ENCODE peak calls at places on chromosomes 2 and 18, in five cellular contexts. U, N, O, W and B are unnamed samples.

GRCh38 chr2:84939426-84940087 is 31.4 kb upstream of the KCMF1 start:
- DNase-seq in U (peak), N (peak), O (peak), W (no peak), B (peak)

GRCh38 chr2:176146645-176147044 is 4.7 kb upstream of the HOXD4 start:
- DNase-seq in U (no peak), N (no peak), O (no peak), W (no peak), B (no peak)

GRCh38 chr18:21309248-21309647 is 67.2 kb downstream of the GREB1L start:
- DNase-seq in U (no peak), N (no peak), O (no peak), W (no peak), B (no peak)

GRCh38 chr2:42854207-42854818 is 61.9 kb upstream of the HAAO start:
- DNase-seq in U (no peak), N (no peak), O (no peak), W (no peak), B (no peak)

GRCh38 chr2:239006886-239007285 is 159.0 kb downstream of the TWIST2 start:
- DNase-seq in U (no peak), N (no peak), O (no peak), W (no peak), B (no peak)

GRCh38 chr2:170812716-170813585 is 3.7 kb upstream of the GAD1 start:
- DNase-seq in U (no peak), N (no peak), O (no peak), W (no peak), B (peak)

GRCh38 chr2:23418490-23418911 is 33.5 kb downstream of the KLHL29 start:
- DNase-seq in U (no peak), N (no peak), O (no peak), W (no peak), B (no peak)

GRCh38 chr18:25661836-25662235 is 309.9 kb upstream of the ZNF521 start:
- DNase-seq in U (no peak), N (no peak), O (no peak), W (no peak), B (no peak)

GRCh38 chr18:51107594-51108305 is 77.7 kb downstream of the SMAD4 start:
- DNase-seq in U (no peak), N (no peak), O (no peak), W (no peak), B (no peak)

GRCh38 chr2:42618972-42619371 is 50.5 kb downstream of the MTA3 start:
- DNase-seq in U (no peak), N (no peak), O (no peak), W (no peak), B (no peak)

GRCh38 chr18:6960656-6961055 is 156.9 kb downstream of the LAMA1 start:
- DNase-seq in U (no peak), N (no peak), O (no peak), W (no peak), B (no peak)

GRCh38 chr2:69791045-69791444 is 38.4 kb upstream of the GMCL1 start:
- DNase-seq in U (no peak), N (no peak), O (no peak), W (no peak), B (no peak)

GRCh38 chr2:71667256-71668182 is 214.2 kb downstream of the DYSF start:
- DNase-seq in U (no peak), N (no peak), O (no peak), W (no peak), B (no peak)

GRCh38 chr2:129768485-129769258 is 210.8 kb upstream of the RAB6C start:
- DNase-seq in U (no peak), N (no peak), O (no peak), W (no peak), B (no peak)

GRCh38 chr2:43007901-43008300 is 215.5 kb upstream of the HAAO start:
- DNase-seq in U (no peak), N (no peak), O (no peak), W (no peak), B (no peak)

GRCh38 chr2:199303814-199304213 is 153.9 kb downstream of the SATB2 start:
- DNase-seq in U (no peak), N (no peak), O (no peak), W (no peak), B (no peak)

GRCh38 chr2:226733189-226733858 is 66.3 kb downstream of the IRS1 start:
- DNase-seq in U (no peak), N (no peak), O (no peak), W (no peak), B (no peak)

GRCh38 chr2:190578158-190579057 is 43.9 kb upstream of the NEMP2 start:
- DNase-seq in U (no peak), N (no peak), O (no peak), W (no peak), B (no peak)

GRCh38 chr18:72444756-72445155 is 99.4 kb downstream of the CBLN2 start:
- DNase-seq in U (no peak), N (no peak), O (no peak), W (no peak), B (no peak)

GRCh38 chr2:107428781-107429180 is 397.9 kb upstream of the RGPD4 start:
- DNase-seq in U (no peak), N (no peak), O (no peak), W (no peak), B (no peak)

GRCh38 chr2:36785179-36785795 is 88.8 kb downstream of the VIT start:
- DNase-seq in U (peak), N (peak), O (peak), W (peak), B (peak)

GRCh38 chr2:72361516-72361915 is 213.9 kb upstream of the CYP26B1 start:
- DNase-seq in U (no peak), N (no peak), O (no peak), W (no peak), B (no peak)

GRCh38 chr2:175251425-175252041 is 70.0 kb upstream of the ATP5MC3 start:
- DNase-seq in U (no peak), N (no peak), O (no peak), W (no peak), B (no peak)

GRCh38 chr2:62055724-62056336 is 140.1 kb upstream of the B3GNT2 start:
- DNase-seq in U (no peak), N (no peak), O (no peak), W (no peak), B (no peak)

GRCh38 chr18:62690416-62690815 is 24.9 kb upstream of the PHLPP1 start:
- DNase-seq in U (no peak), N (no peak), O (no peak), W (peak), B (no peak)

GRCh38 chr2:37767051-37767450 is 95.6 kb upstream of the CDC42EP3 start:
- DNase-seq in U (no peak), N (no peak), O (no peak), W (no peak), B (no peak)

GRCh38 chr18:31294199-31294747 is 23.7 kb upstream of the DSG1 start:
- DNase-seq in U (no peak), N (no peak), O (no peak), W (no peak), B (no peak)

GRCh38 chr2:108604196-108604595 is 69.9 kb downstream of the LIMS1 start:
- DNase-seq in U (no peak), N (no peak), O (no peak), W (no peak), B (no peak)

GRCh38 chr2:44392338-44392943 is 30.7 kb downstream of the CAMKMT start:
- DNase-seq in U (peak), N (no peak), O (peak), W (no peak), B (peak)

GRCh38 chr2:10435427-10436204 is 12.5 kb downstream of the ODC1 start:
- DNase-seq in U (no peak), N (no peak), O (no peak), W (no peak), B (no peak)